ENCODE peak calls at places on chromosomes 5 and 9, in eight cellular contexts. G is stomach, P is choroid plexus epithelial cell, M is dorsolateral prefrontal cortex, S is left ventricle myocardium inferior, Z is spleen, V is uterus, B is AG10803. R is an unnamed sample.
A peak's percentile ranks its signal among the peaks of the same experiment; 100 is the strongest.

GRCh38 chr5:132949151-132949550 is 14.3 kb downstream of the AFF4 start:
- DNase-seq in B (no peak), V (no peak), P (no peak), S (no peak), G (no peak), Z (no peak), M (no peak), R (no peak)

GRCh38 chr5:157519579-157520253 is 55.9 kb downstream of the ADAM19 start:
- DNase-seq in M (no peak), S (no peak), Z (no peak), G (no peak), P (no peak), B (no peak), V (no peak), R (no peak)

GRCh38 chr5:151139646-151140045 is 17.9 kb downstream of the ANXA6 start:
- DNase-seq in S (no peak), M (no peak), G (no peak), Z (no peak), B (no peak), V (no peak), P (no peak), R (no peak)

GRCh38 chr9:80664327-80665210 is 1024.8 kb downstream of the TLE1 start:
- DNase-seq in G (no peak), P (peak; percentile 41), S (no peak), V (no peak), M (no peak), B (no peak), Z (no peak), R (no peak)

GRCh38 chr5:155587458-155587857 is 573.9 kb downstream of the KIF4B start:
- DNase-seq in P (no peak), G (no peak), V (no peak), S (no peak), Z (no peak), M (no peak), B (no peak), R (no peak)

GRCh38 chr5:36200513-36200912 is 41.2 kb downstream of the NADK2 start:
- DNase-seq in B (no peak), V (no peak), P (peak; percentile 44), Z (no peak), M (no peak), G (no peak), S (no peak), R (no peak)

GRCh38 chr9:95626885-95627558 is 110.3 kb upstream of the PTCH1 start:
- DNase-seq in S (peak; percentile 54), P (no peak), V (peak; percentile 36), G (no peak), Z (peak; percentile 80), B (no peak), M (no peak), R (peak; percentile 25)

GRCh38 chr5:71564884-71565283 is 22.3 kb upstream of the MCCC2 start:
- DNase-seq in Z (no peak), V (no peak), G (no peak), B (no peak), S (no peak), P (no peak), M (no peak), R (no peak)

GRCh38 chr5:59001154-59001553 is 418.3 kb downstream of the RAB3C start:
- DNase-seq in V (no peak), P (peak; percentile 41), S (no peak), G (no peak), M (no peak), B (peak; percentile 52), Z (no peak), R (no peak)

GRCh38 chr5:117394506-117395157 is 820.0 kb upstream of the SEMA6A start:
- DNase-seq in G (no peak), M (no peak), Z (no peak), V (no peak), S (no peak), B (no peak), P (no peak), R (no peak)

GRCh38 chr9:4891674-4892073 is 93.4 kb upstream of the JAK2 start:
- DNase-seq in P (no peak), B (no peak), V (no peak), S (no peak), M (no peak), Z (no peak), G (no peak), R (no peak)

GRCh38 chr9:69671291-69671903 is 774 bp downstream of the APBA1 start:
- DNase-seq in M (no peak), S (no peak), G (no peak), Z (no peak), P (no peak), V (peak; percentile 15), B (no peak), R (peak; percentile 43)

GRCh38 chr9:81431662-81432061 is 257.7 kb downstream of the TLE1 start:
- DNase-seq in M (no peak), P (peak; percentile 90), V (no peak), B (peak; percentile 90), G (no peak), S (no peak), Z (no peak), R (no peak)

GRCh38 chr5:108606185-108606584 is 141.5 kb upstream of the FER start:
- DNase-seq in M (no peak), B (no peak), G (no peak), S (no peak), V (no peak), P (no peak), Z (no peak), R (no peak)

GRCh38 chr5:10077721-10078551 is 171.8 kb downstream of the ATPSCKMT start:
- DNase-seq in B (peak; percentile 95), M (no peak), G (no peak), S (no peak), Z (no peak), V (no peak), P (no peak), R (no peak)

GRCh38 chr5:37938861-37939260 is 99.0 kb upstream of the GDNF start:
- DNase-seq in M (no peak), S (no peak), G (no peak), Z (no peak), P (no peak), B (no peak), V (no peak), R (no peak)

GRCh38 chr5:170434953-170435605 is 45.9 kb upstream of the KCNMB1 start:
- DNase-seq in M (peak; percentile 68), B (peak; percentile 43), Z (peak; percentile 88), S (peak; percentile 68), P (peak; percentile 69), V (peak; percentile 71), G (peak; percentile 69), R (peak; percentile 35)

DNA sequence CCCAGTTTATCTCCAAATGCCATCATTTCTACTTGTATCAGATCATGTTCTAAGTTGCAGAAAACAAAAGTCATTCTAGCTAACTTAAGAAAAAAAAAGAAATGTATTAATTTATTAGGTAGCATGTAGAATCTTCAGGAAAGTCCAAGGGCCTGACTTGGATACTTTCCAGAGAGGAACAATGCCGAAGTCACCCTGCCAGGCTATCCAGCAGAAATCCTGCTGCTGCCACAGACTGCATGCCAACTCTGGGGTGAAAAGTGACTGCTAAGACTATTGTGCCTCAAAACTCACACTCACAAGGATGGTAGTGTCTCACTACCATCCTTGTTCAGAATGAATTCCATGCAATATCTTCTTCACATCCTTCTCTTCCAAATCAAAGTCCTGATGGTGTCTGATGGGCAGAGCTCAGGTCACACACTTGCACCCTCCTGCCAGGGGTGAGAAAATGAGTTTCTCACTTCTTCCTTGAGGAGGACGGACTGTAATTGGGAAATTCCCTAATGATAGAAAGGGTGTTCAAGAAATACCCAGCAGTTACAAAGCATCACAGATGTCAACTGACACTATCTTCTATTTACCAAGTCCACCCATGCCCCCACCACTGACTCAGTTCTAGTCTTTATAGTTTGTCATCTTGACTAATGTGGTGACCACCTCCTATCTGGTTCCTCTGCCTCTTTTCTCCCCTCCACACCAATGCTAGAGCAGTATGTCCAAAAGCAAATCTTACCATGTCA is 279.4 kb downstream of the CWC27 start:
- DNase-seq in M (no peak), G (no peak), B (no peak), S (no peak), V (no peak), Z (no peak), P (no peak), R (no peak)
- H3K4me3 ChIP-seq in M (no peak overlapping the region), G (no peak overlapping the region), B (no peak overlapping the region), S (no peak overlapping the region), V (no peak overlapping the region), Z (no peak overlapping the region), P (no peak overlapping the region), R (no peak overlapping the region)

DNA sequence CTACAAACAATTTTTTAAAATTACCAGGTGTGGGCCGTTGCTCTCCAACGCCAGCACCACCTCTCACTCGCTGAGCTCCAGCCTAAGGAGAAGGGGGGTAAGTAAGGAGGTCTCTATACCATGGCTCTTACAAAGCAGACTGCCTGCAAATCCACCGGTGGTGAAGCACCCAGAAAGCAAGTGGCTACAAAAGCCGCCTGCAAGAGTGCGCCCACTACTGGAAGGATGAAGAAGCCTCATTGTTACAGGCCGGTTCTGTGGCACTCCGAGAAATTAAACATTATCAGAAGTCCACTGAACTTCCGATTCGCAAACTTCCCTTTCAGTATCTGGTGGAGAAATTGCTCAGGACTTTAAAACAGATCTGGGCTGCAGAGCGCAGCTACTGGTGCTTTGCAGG is 46.0 kb downstream of the CDO1 start:
- DNase-seq in Z (no peak), G (peak; percentile 25), V (no peak), M (no peak), B (peak; percentile 6), P (no peak), S (no peak), R (no peak)
- TF ChIP-seq CTCF in Z (peak; percentile 13), G (no peak), V (no peak), M (no peak), B (peak; percentile 52), P (peak; percentile 57), S (no peak), R (no peak)

GRCh38 chr5:11588803-11589202 is 315.4 kb downstream of the CTNND2 start:
- DNase-seq in S (no peak), M (peak; percentile 64), G (no peak), P (no peak), Z (no peak), B (no peak), V (no peak), R (no peak)
- H3K4me3 ChIP-seq in S (peak overlapping the region; percentile 1), M (peak overlapping the region; percentile 55), G (no peak overlapping the region), P (no peak overlapping the region), Z (no peak overlapping the region), B (no peak overlapping the region), V (no peak overlapping the region), R (no peak overlapping the region)

DNA sequence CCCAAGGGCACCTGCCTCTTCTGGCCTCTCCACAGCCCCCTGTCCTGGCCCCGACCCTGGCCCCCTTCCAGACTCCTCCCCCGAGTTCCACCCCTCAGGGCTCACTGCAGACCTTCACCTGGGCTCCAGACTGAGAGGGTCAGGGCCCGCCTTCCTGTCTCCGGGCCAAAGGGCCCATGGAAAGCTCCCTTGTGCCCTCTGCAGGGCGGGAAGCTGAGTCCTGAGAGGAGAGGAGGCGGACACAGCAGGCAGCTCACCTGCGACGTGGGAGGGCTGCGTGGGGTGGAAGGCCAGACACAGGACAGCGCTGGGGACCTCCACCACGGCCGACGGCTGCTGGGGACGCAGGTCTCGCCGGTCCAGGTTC is 20.6 kb downstream of the DYNC2I2 start:
- DNase-seq in M (no peak), G (peak; percentile 85), V (peak; percentile 50), B (no peak), S (peak; percentile 77), Z (no peak), P (no peak), R (no peak)
- TF ChIP-seq CTCF in M (no peak), G (no peak), V (no peak), B (peak; percentile 19), S (peak; percentile 52), Z (no peak), P (peak; percentile 29), R (no peak)

R was measured in lower leg skin.